ENCODE peak calls at places on chromosomes 12 and 14, in five cellular contexts. D is A549, W is ovary, U is body of pancreas, Y is right lobe of liver. Q is an unnamed sample. For H3K4me1, the result is how much of the 10 kb centered on the place peaks cover.

GRCh38 chr14:50769893-50770500 is 61.0 kb downstream of the NIN start:
- DNase-seq in U (peak), D (no peak), Y (no peak), W (no peak), Q (no peak)

GRCh38 chr12:99393763-99394162 is 253.8 kb upstream of the GARIN6 start:
- DNase-seq in Y (no peak), U (no peak), W (no peak), D (no peak), Q (no peak)

GRCh38 chr12:71431991-71432390 is 7.6 kb upstream of the LGR5 start:
- DNase-seq in U (no peak), D (no peak), Y (no peak), W (no peak), Q (no peak)

GRCh38 chr12:52279683-52280318 is 5.4 kb downstream of the KRT86 start:
- DNase-seq in D (no peak), W (no peak), U (no peak), Y (no peak), Q (no peak)

GRCh38 chr14:52244328-52244727 is 23.2 kb upstream of the PTGDR start:
- DNase-seq in W (no peak), U (no peak), Y (no peak), D (no peak), Q (no peak)

GRCh38 chr12:4369548-4369947 is 10.0 kb downstream of the FGF23 start:
- DNase-seq in Y (no peak), U (no peak), W (no peak), D (no peak), Q (no peak)

GRCh38 chr14:72682188-72682587 is 211.7 kb downstream of the DPF3 start:
- DNase-seq in D (no peak), W (no peak), U (no peak), Y (no peak), Q (no peak)

GRCh38 chr14:99908653-99909250 is 115.5 kb downstream of the EML1 start:
- DNase-seq in D (no peak), Y (no peak), U (no peak), W (no peak), Q (no peak)

GRCh38 chr12:79055926-79056674 is 191.5 kb downstream of the SYT1 start:
- DNase-seq in W (no peak), D (peak), U (no peak), Y (no peak), Q (no peak)

GRCh38 chr12:113292091-113292490 is 42.8 kb downstream of the SLC8B1 start:
- DNase-seq in D (no peak), Y (no peak), U (no peak), W (no peak), Q (no peak)

GRCh38 chr14:68176687-68177086 is 357.1 kb downstream of the RAD51B start:
- DNase-seq in W (no peak), Y (no peak), D (no peak), U (no peak), Q (no peak)

GRCh38 chr12:24960222-24960855 is 11.4 kb upstream of the BCAT1 start:
- DNase-seq in Y (no peak), D (peak), U (peak), W (no peak), Q (peak)

GRCh38 chr14:66634876-66635275 is 126.9 kb downstream of the GPHN start:
- DNase-seq in W (no peak), Y (no peak), U (peak), D (no peak), Q (no peak)

GRCh38 chr14:105411017-105411941 is 8.3 kb upstream of the MTA1 start:
- DNase-seq in Y (peak), D (no peak), W (peak), U (peak), Q (peak)

GRCh38 chr14:70776197-70776596 is 33.1 kb downstream of the MAP3K9 start:
- DNase-seq in U (no peak), Y (no peak), D (no peak), W (no peak), Q (no peak)

GRCh38 chr12:120117961-120118709 is 1.6 kb upstream of the RAB35 start:
- DNase-seq in Y (no peak), U (no peak), D (peak), W (no peak), Q (no peak)

GRCh38 chr12:31234955-31235867 is 90.7 kb downstream of the SINHCAF start:
- DNase-seq in Y (no peak), D (peak), U (peak), W (no peak), Q (peak)

GRCh38 chr14:92586001-92586947 is 72.7 kb downstream of the RIN3 start:
- DNase-seq in U (no peak), W (no peak), Y (no peak), D (no peak), Q (no peak)

GRCh38 chr12:64088431-64089349 is 133.4 kb downstream of the KICS2 start:
- DNase-seq in W (no peak), U (peak), D (peak), Y (peak), Q (peak)

GRCh38 chr14:21771671-21772070 is 98.1 kb upstream of the OR4E1 start:
- DNase-seq in W (no peak), Y (no peak), U (peak), D (no peak), Q (no peak)

GRCh38 chr14:70706177-70706576 is 64.5 kb downstream of the TTC9 start:
- DNase-seq in D (no peak), U (no peak), W (no peak), Y (no peak), Q (no peak)

GRCh38 chr12:108896817-108897216 is 16.9 kb downstream of the DAO start:
- DNase-seq in U (no peak), D (no peak), Y (no peak), W (no peak), Q (no peak)

GRCh38 chr14:63981569-63981968 is 128.8 kb downstream of the SYNE2 start:
- DNase-seq in W (no peak), D (no peak), Y (no peak), U (no peak), Q (no peak)

GRCh38 chr14:49880267-49881064 is 12.4 kb upstream of the ARF6 start:
- DNase-seq in W (no peak), D (no peak), U (no peak), Y (no peak), Q (no peak)

GRCh38 chr14:44962573-44963528 is 861 bp downstream of the TOGARAM1 start:
- DNase-seq in W (peak), D (peak), U (peak), Y (peak), Q (no peak)

GRCh38 chr12:119115296-119115905 is 63.3 kb upstream of the HSPB8 start:
- DNase-seq in W (no peak), Y (no peak), U (peak), D (peak), Q (peak)

GRCh38 chr12:52542785-52543318 is 10.1 kb downstream of the KRT71 start:
- DNase-seq in W (no peak), D (no peak), U (no peak), Y (no peak), Q (no peak)

GRCh38 chr12:126772171-126772864 is 1494.7 kb upstream of the TMEM132C start:
- DNase-seq in U (peak), Y (no peak), W (no peak), D (peak), Q (no peak)

GRCh38 chr14:72608391-72609204 is 285.3 kb downstream of the DPF3 start:
- DNase-seq in D (peak), W (no peak), U (no peak), Y (no peak), Q (no peak)

GRCh38 chr14:90629471-90629870 is 186.8 kb downstream of the TTC7B start:
- DNase-seq in Y (no peak), W (no peak), U (peak), D (no peak), Q (no peak)
- H3K4me1 ChIP-seq in Y (under half), W (under half), U (under half), D (under half), Q (under half)

GRCh38 chr14:36052063-36052462 is 124.5 kb downstream of the PTCSC3 start:
- DNase-seq in D (no peak), W (no peak), U (no peak), Y (no peak), Q (no peak)
- H3K4me1 ChIP-seq in D (under half), W (under half), U (under half), Y (under half), Q (under half)

GRCh38 chr12:46549527-46550265 is 177.1 kb upstream of the SLC38A2 start:
- DNase-seq in Y (no peak), W (no peak), D (peak), U (no peak), Q (no peak)

GRCh38 chr12:46546634-46547273 is 174.2 kb upstream of the SLC38A2 start:
- DNase-seq in D (no peak), Y (no peak), U (no peak), W (no peak), Q (no peak)

GRCh38 chr12:46553266-46553665 is 180.7 kb upstream of the SLC38A2 start:
- DNase-seq in U (no peak), W (no peak), Y (no peak), D (peak), Q (no peak)

GRCh38 chr12:46550266-46550879 is 177.8 kb upstream of the SLC38A2 start:
- DNase-seq in D (no peak), U (no peak), W (no peak), Y (no peak), Q (no peak)

GRCh38 chr12:46547421-46548340 is 175.1 kb upstream of the SLC38A2 start:
- DNase-seq in D (no peak), Y (no peak), U (no peak), W (no peak), Q (no peak)
- H3K4me1 ChIP-seq in D (under half), Y (under half), U (under half), W (under half), Q (under half)

GRCh38 chr12:132328282-132329029 is 933 bp downstream of the GALNT9 start:
- DNase-seq in W (no peak), U (no peak), D (no peak), Y (no peak), Q (no peak)
- H3K4me1 ChIP-seq in W (under half), U (under half), D (under half), Y (under half), Q (under half)

DNA sequence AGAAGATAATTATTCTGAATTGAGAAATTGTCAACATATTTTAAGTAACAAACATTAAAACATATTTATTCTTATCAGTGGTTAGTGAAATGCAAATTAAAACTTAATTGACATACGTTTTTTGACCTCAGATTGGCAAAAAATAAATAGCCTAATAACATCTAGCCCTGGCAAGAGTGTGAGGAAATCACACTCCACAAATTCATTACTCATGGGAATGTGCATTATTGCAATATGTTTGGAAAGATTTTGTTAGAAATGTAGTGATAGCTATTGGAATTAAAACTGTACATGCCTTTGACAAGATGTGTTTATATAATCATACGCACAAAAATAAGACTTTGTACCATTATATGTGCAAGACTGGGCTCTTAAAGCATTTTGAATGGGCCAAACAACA is 168.6 kb downstream of the KITLG start:
- DNase-seq in W (no peak), D (no peak), U (no peak), Y (no peak), Q (no peak)
- H3K4me1 ChIP-seq in W (under half), D (under half), U (under half), Y (under half), Q (under half)

GRCh38 chr12:57830393-57830792 is 11.9 kb upstream of the AVIL start:
- DNase-seq in Y (no peak), W (no peak), D (no peak), U (no peak), Q (no peak)
- H3K4me1 ChIP-seq in Y (under half), W (under half), D (under half), U (half or more), Q (under half)

DNA sequence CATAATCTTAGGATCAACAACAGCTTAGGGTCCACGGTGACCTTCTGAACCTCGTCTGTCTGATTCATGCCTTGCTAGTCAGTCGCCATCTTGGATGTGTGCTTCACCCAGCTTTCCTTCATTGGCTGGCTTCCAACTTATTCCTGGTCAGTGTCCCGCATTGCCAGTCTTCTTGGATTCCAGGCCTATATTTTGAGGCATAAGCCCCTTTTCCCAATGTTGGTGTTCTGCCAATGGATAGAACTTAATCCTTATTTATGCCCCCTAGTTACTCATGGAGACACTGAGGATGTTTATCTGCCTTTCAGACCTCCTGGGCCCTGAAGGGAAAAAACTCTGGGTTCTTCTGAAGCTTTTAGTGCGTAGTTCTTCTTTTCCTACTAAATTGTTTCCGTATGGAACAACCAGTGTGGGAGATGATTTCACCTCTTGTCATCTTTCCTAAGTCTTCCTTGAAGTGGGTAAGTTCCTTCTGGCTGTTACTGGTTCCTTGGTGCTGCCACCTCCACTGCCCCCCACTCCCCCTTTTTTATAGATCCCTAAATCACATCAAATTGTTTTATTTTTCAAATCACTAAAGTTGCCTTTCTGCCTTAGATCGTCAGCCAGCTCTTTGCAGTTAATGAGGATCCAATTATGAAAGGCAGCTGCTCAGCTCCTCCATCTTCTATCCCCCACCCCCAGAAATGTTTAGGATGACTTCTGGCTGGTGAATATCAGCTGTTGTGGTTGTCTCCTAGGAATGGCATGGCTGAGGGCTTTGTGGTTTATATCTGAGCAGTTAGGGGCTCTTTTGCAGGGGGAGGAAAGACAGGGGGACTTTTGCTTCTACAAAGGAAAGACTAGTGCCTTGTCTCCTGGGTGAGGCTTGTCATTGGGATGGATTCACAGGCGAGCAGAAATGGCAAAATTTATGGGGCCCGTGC is 6.1 kb downstream of the JDP2 start:
- DNase-seq in U (no peak), W (no peak), Y (no peak), D (no peak), Q (no peak)
- H3K4me1 ChIP-seq in U (half or more), W (under half), Y (under half), D (under half), Q (under half)

DNA sequence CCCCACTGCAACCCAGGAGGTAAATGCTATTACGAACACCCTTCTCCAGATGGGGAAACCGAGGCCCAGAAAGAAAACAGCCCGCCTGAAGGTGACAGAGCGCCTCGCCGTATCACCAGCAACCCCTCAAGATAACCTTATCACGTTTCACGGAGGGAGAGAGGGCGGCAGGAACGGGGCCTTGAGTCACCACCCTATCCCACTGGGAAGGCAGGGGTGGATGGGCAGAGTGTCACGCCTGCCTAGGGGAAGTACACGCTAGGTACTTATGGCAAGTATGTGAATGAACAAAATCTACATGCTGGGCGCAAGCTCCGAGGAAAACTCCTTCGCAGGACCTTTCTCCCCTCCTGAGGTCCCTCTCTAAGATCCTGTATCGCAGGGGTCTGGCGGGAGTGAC is 17.8 kb downstream of the NCOR2 start:
- DNase-seq in W (no peak), U (no peak), D (no peak), Y (no peak), Q (no peak)
- H3K4me1 ChIP-seq in W (under half), U (half or more), D (under half), Y (under half), Q (under half)

GRCh38 chr12:32894566-32894965 is 2.0 kb downstream of the PKP2 start:
- DNase-seq in W (no peak), D (no peak), U (no peak), Y (no peak), Q (no peak)

GRCh38 chr12:32896438-32897275 is at the start of gene PKP2:
- DNase-seq in D (peak), U (peak), W (peak), Y (peak), Q (peak)

GRCh38 chr12:32895688-32896437 is 714 bp downstream of the PKP2 start:
- DNase-seq in Y (peak), D (no peak), U (peak), W (peak), Q (no peak)

GRCh38 chr12:32897688-32898573 is 1.4 kb upstream of the PKP2 start:
- DNase-seq in Y (no peak), U (no peak), W (no peak), D (no peak), Q (no peak)

GRCh38 chr12:32897276-32897615 is 669 bp upstream of the PKP2 start:
- DNase-seq in D (no peak), Y (no peak), U (no peak), W (no peak), Q (no peak)
- H3K4me1 ChIP-seq in D (under half), Y (under half), U (half or more), W (under half), Q (under half)